ENCODE peak calls at places on chromosomes 3 and 15, in seven cellular contexts. One of them, this sample, is unnamed.

GRCh38 chr3:94336076-94336741 is 273.3 kb downstream of the NSUN3 start:
- DNase-seq in GM12865: peak
- DNase-seq in adrenal gland: no peak
- DNase-seq in mucosa of descending colon: no peak
- DNase-seq in activated CD8-positive, alpha-beta memory T cell treated with anti-CD3 and anti-CD28 coated beads for 48 hours: no peak
- DNase-seq in A549: peak
- DNase-seq in HCEC 1CT: peak
- DNase-seq in this sample: no peak

GRCh38 chr3:142613491-142613890 is 17.3 kb downstream of the PLS1 start:
- DNase-seq in adrenal gland: no peak
- DNase-seq in activated CD8-positive, alpha-beta memory T cell treated with anti-CD3 and anti-CD28 coated beads for 48 hours: no peak
- DNase-seq in HCEC 1CT: no peak
- DNase-seq in A549: peak
- DNase-seq in GM12865: no peak
- DNase-seq in mucosa of descending colon: peak
- DNase-seq in this sample: no peak

GRCh38 chr3:143847787-143848631 is at the start of gene SLC9A9:
- DNase-seq in GM12865: peak
- DNase-seq in HCEC 1CT: peak
- DNase-seq in adrenal gland: peak
- DNase-seq in activated CD8-positive, alpha-beta memory T cell treated with anti-CD3 and anti-CD28 coated beads for 48 hours: no peak
- DNase-seq in A549: peak
- DNase-seq in mucosa of descending colon: no peak
- DNase-seq in this sample: peak

GRCh38 chr3:189278211-189278610 is 106.4 kb downstream of the TPRG1 start:
- DNase-seq in activated CD8-positive, alpha-beta memory T cell treated with anti-CD3 and anti-CD28 coated beads for 48 hours: no peak
- DNase-seq in mucosa of descending colon: no peak
- DNase-seq in adrenal gland: no peak
- DNase-seq in GM12865: no peak
- DNase-seq in HCEC 1CT: no peak
- DNase-seq in A549: no peak
- DNase-seq in this sample: no peak

GRCh38 chr15:89329329-89330084 is 5.1 kb downstream of the POLG start:
- DNase-seq in adrenal gland: no peak
- DNase-seq in A549: no peak
- DNase-seq in HCEC 1CT: no peak
- DNase-seq in GM12865: no peak
- DNase-seq in mucosa of descending colon: no peak
- DNase-seq in activated CD8-positive, alpha-beta memory T cell treated with anti-CD3 and anti-CD28 coated beads for 48 hours: no peak
- DNase-seq in this sample: no peak

GRCh38 chr15:84813931-84814330 is 3.2 kb upstream of the ALPK3 start:
- DNase-seq in activated CD8-positive, alpha-beta memory T cell treated with anti-CD3 and anti-CD28 coated beads for 48 hours: no peak
- DNase-seq in GM12865: no peak
- DNase-seq in mucosa of descending colon: no peak
- DNase-seq in adrenal gland: no peak
- DNase-seq in HCEC 1CT: no peak
- DNase-seq in A549: no peak
- DNase-seq in this sample: no peak

GRCh38 chr3:152359385-152360248 is 90.9 kb downstream of the MBNL1 start:
- DNase-seq in activated CD8-positive, alpha-beta memory T cell treated with anti-CD3 and anti-CD28 coated beads for 48 hours: no peak
- DNase-seq in GM12865: no peak
- DNase-seq in mucosa of descending colon: no peak
- DNase-seq in HCEC 1CT: no peak
- DNase-seq in A549: no peak
- DNase-seq in adrenal gland: no peak
- DNase-seq in this sample: no peak

GRCh38 chr3:186209810-186210752 is 101.2 kb upstream of the ETV5 start:
- DNase-seq in A549: no peak
- DNase-seq in mucosa of descending colon: peak
- DNase-seq in activated CD8-positive, alpha-beta memory T cell treated with anti-CD3 and anti-CD28 coated beads for 48 hours: no peak
- DNase-seq in GM12865: peak
- DNase-seq in adrenal gland: peak
- DNase-seq in HCEC 1CT: peak
- DNase-seq in this sample: peak

GRCh38 chr3:167684389-167684993 is 30.7 kb upstream of the WDR49 start:
- DNase-seq in activated CD8-positive, alpha-beta memory T cell treated with anti-CD3 and anti-CD28 coated beads for 48 hours: no peak
- DNase-seq in adrenal gland: peak
- DNase-seq in HCEC 1CT: peak
- DNase-seq in mucosa of descending colon: no peak
- DNase-seq in GM12865: peak
- DNase-seq in A549: peak
- DNase-seq in this sample: no peak

GRCh38 chr3:70053293-70053692 is 53.8 kb downstream of the SAMMSON start:
- DNase-seq in adrenal gland: no peak
- DNase-seq in GM12865: no peak
- DNase-seq in HCEC 1CT: no peak
- DNase-seq in activated CD8-positive, alpha-beta memory T cell treated with anti-CD3 and anti-CD28 coated beads for 48 hours: no peak
- DNase-seq in mucosa of descending colon: no peak
- DNase-seq in A549: no peak
- DNase-seq in this sample: no peak

GRCh38 chr3:177626014-177626413 is 428.7 kb upstream of the TBL1XR1 start:
- DNase-seq in HCEC 1CT: no peak
- DNase-seq in adrenal gland: no peak
- DNase-seq in GM12865: no peak
- DNase-seq in activated CD8-positive, alpha-beta memory T cell treated with anti-CD3 and anti-CD28 coated beads for 48 hours: no peak
- DNase-seq in A549: no peak
- DNase-seq in mucosa of descending colon: no peak
- DNase-seq in this sample: no peak

GRCh38 chr15:70152070-70152480 is 54.4 kb upstream of the TLE3 start:
- DNase-seq in adrenal gland: no peak
- DNase-seq in activated CD8-positive, alpha-beta memory T cell treated with anti-CD3 and anti-CD28 coated beads for 48 hours: no peak
- DNase-seq in A549: no peak
- DNase-seq in mucosa of descending colon: no peak
- DNase-seq in GM12865: peak
- DNase-seq in HCEC 1CT: no peak
- DNase-seq in this sample: no peak

GRCh38 chr15:27449041-27449440 is 478.1 kb downstream of the GABRG3 start:
- DNase-seq in GM12865: no peak
- DNase-seq in A549: no peak
- DNase-seq in HCEC 1CT: no peak
- DNase-seq in activated CD8-positive, alpha-beta memory T cell treated with anti-CD3 and anti-CD28 coated beads for 48 hours: no peak
- DNase-seq in adrenal gland: no peak
- DNase-seq in mucosa of descending colon: no peak
- DNase-seq in this sample: no peak